ENCODE peak calls at places on chromosome 5, in nine cellular contexts. L is IMR-90, D is tibial nerve, S is cardiac muscle cell, Y is prostate gland, O is uterus, F is GM23248, M is aorta, C is tibial artery. G is an unnamed sample.

GRCh38 chr5:142748132-142748531 is 22.0 kb upstream of the ARHGAP26 start:
- DNase-seq in S (no peak), C (no peak), M (no peak), D (no peak), F (peak; percentile 73), O (no peak), L (peak; percentile 24), Y (no peak), G (no peak)

GRCh38 chr5:171647043-171647899 is 138.3 kb upstream of the SMIM23 start:
- DNase-seq in F (peak; percentile 42), O (no peak), S (peak; percentile 16), M (no peak), D (no peak), Y (no peak), L (peak; percentile 79), C (no peak), G (peak; percentile 88)

GRCh38 chr5:138932171-138932810 is 57.2 kb upstream of the LRRTM2 start:
- DNase-seq in F (no peak), C (no peak), M (peak; percentile 54), Y (no peak), D (no peak), S (no peak), O (no peak), L (no peak), G (no peak)

GRCh38 chr5:152811985-152812384 is 406.9 kb upstream of the NMUR2 start:
- DNase-seq in D (no peak), S (no peak), Y (no peak), L (no peak), M (no peak), C (no peak), F (no peak), O (no peak), G (no peak)

GRCh38 chr5:112691758-112692157 is 45.9 kb upstream of the APC start:
- DNase-seq in Y (no peak), S (no peak), M (no peak), L (peak; percentile 43), D (no peak), O (no peak), F (no peak), C (no peak), G (peak; percentile 11)

GRCh38 chr5:41510176-41510831 is at the start of gene PLCXD3:
- DNase-seq in Y (no peak), S (peak; percentile 88), D (no peak), C (peak; percentile 74), L (no peak), O (no peak), F (peak; percentile 48), M (peak; percentile 72), G (no peak)

GRCh38 chr5:151825445-151825844 is 53.7 kb downstream of the G3BP1 start:
- DNase-seq in Y (peak; percentile 36), F (peak; percentile 78), L (peak; percentile 69), O (peak; percentile 42), C (no peak), S (peak; percentile 83), M (no peak), D (peak; percentile 72), G (peak; percentile 70)

GRCh38 chr5:113025596-113025995 is 49.0 kb downstream of the DCP2 start:
- DNase-seq in F (no peak), O (no peak), D (no peak), C (no peak), Y (no peak), M (no peak), S (no peak), L (no peak), G (no peak)

GRCh38 chr5:179229331-179229761 is 115.9 kb downstream of the ADAMTS2 start:
- DNase-seq in Y (no peak), F (no peak), S (no peak), M (peak; percentile 58), D (no peak), L (no peak), O (no peak), C (peak; percentile 53), G (no peak)

GRCh38 chr5:138241688-138242547 is 28.8 kb upstream of the CDC23 start:
- DNase-seq in L (no peak), D (peak; percentile 9), F (peak; percentile 57), C (peak; percentile 64), M (peak; percentile 78), Y (no peak), S (peak; percentile 35), O (no peak), G (no peak)

GRCh38 chr5:61866930-61867329 is 439.1 kb upstream of the KIF2A start:
- DNase-seq in L (peak; percentile 38), O (no peak), C (no peak), D (no peak), S (no peak), M (no peak), F (peak; percentile 66), Y (no peak), G (peak; percentile 37)

GRCh38 chr5:144778546-144778945 is 607.9 kb downstream of the KCTD16 start:
- DNase-seq in Y (no peak), S (no peak), L (peak; percentile 0), D (no peak), C (no peak), O (no peak), F (peak; percentile 32), M (no peak), G (no peak)

GRCh38 chr5:43572357-43572756 is 15.5 kb upstream of the PAIP1 start:
- DNase-seq in F (peak; percentile 26), O (no peak), D (no peak), L (no peak), Y (peak; percentile 42), S (peak; percentile 67), C (no peak), M (no peak), G (no peak)

GRCh38 chr5:132883261-132883834 is 9.9 kb downstream of the LEAP2 start:
- DNase-seq in F (peak; percentile 89), S (peak; percentile 78), D (peak; percentile 18), O (peak; percentile 45), Y (peak; percentile 66), M (no peak), L (peak; percentile 74), C (no peak), G (peak; percentile 57)

GRCh38 chr5:116524966-116525365 is 49.7 kb downstream of the SEMA6A start:
- DNase-seq in S (no peak), D (no peak), M (no peak), O (no peak), F (no peak), C (no peak), Y (no peak), L (no peak), G (no peak)
- H3K27me3 ChIP-seq in S (no peaks in the 10 kb centered on the region), D (no peaks in the 10 kb centered on the region), M (no peaks in the 10 kb centered on the region), O (no peaks in the 10 kb centered on the region), F (peaks cover 17% of the 10 kb centered on the region), C (no peaks in the 10 kb centered on the region), Y (no peaks in the 10 kb centered on the region), L (no peaks in the 10 kb centered on the region), G (peaks cover 4% of the 10 kb centered on the region)

GRCh38 chr5:14200312-14200990 is 57.3 kb downstream of the TRIO start:
- DNase-seq in S (no peak), F (no peak), M (no peak), Y (no peak), C (no peak), D (no peak), O (no peak), L (no peak), G (no peak)

GRCh38 chr5:14202462-14202861 is 59.3 kb downstream of the TRIO start:
- DNase-seq in Y (no peak), O (no peak), F (peak; percentile 76), D (no peak), C (no peak), M (no peak), S (no peak), L (no peak), G (peak; percentile 73)

GRCh38 chr5:14201325-14202061 is 58.4 kb downstream of the TRIO start:
- DNase-seq in Y (no peak), D (no peak), L (peak; percentile 79), F (peak; percentile 63), M (no peak), S (no peak), C (no peak), O (no peak), G (no peak)

GRCh38 chr5:14197056-14197455 is 53.9 kb downstream of the TRIO start:
- DNase-seq in S (no peak), D (no peak), Y (no peak), O (no peak), M (no peak), F (no peak), C (no peak), L (no peak), G (no peak)

DNA sequence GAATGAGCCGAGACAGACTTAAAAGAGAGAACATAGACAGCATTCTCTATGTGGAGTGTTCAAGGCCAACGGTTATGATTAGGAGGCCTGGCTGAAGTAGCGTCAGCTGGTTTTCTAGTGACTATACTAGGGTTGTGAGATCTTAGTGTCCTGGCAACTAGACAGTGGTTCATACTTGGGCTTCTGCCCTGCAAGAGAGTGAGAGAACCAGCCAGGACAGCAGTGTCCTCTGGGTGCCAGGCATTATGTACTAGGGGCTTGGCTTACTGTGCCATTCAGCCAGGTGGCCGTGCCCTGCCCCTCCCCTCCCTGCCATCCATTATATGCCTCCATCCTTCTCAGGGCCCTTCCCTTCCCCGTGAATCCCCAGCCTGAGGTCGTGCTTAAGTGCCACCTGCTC is 56.8 kb downstream of the TRIO start:
- DNase-seq in L (no peak), D (no peak), M (no peak), S (no peak), O (no peak), F (peak; percentile 76), Y (no peak), C (no peak), G (no peak)
- H3K27ac ChIP-seq in L (peak overlapping the region; percentile 53), D (no peak overlapping the region), M (no peak overlapping the region), S (no peak overlapping the region), O (no peak overlapping the region), F (peak overlapping the region; percentile 83), Y (no peak overlapping the region), C (peak overlapping the region; percentile 9), G (no peak overlapping the region)

GRCh38 chr5:14488697-14489096 is 92.9 kb upstream of the OTULINL start:
- DNase-seq in O (no peak), C (no peak), F (no peak), M (no peak), D (no peak), L (no peak), S (no peak), Y (no peak), G (no peak)
- H3K36me3 ChIP-seq in O (no peaks in the 10 kb centered on the region), C (peaks cover 100% of the 10 kb centered on the region), F (peaks cover 88% of the 10 kb centered on the region), M (peaks cover 19% of the 10 kb centered on the region), D (peaks cover 98% of the 10 kb centered on the region), L (peaks cover 81% of the 10 kb centered on the region), S (peaks cover 36% of the 10 kb centered on the region), Y (no peaks in the 10 kb centered on the region), G (peaks cover 95% of the 10 kb centered on the region)

GRCh38 chr5:73336366-73336765 is 112.2 kb downstream of the FOXD1 start:
- DNase-seq in F (peak; percentile 49), L (peak; percentile 58), Y (no peak), D (no peak), C (no peak), M (no peak), S (no peak), O (no peak), G (no peak)

GRCh38 chr5:73330613-73331012 is 118.0 kb downstream of the FOXD1 start:
- DNase-seq in F (no peak), L (no peak), Y (no peak), D (no peak), M (no peak), O (no peak), S (no peak), C (no peak), G (no peak)

GRCh38 chr5:73337586-73337985 is 111.0 kb downstream of the FOXD1 start:
- DNase-seq in L (no peak), S (no peak), C (no peak), D (no peak), M (no peak), F (no peak), Y (no peak), O (no peak), G (no peak)

GRCh38 chr5:73338201-73339126 is 110.1 kb downstream of the FOXD1 start:
- DNase-seq in L (peak; percentile 89), C (no peak), Y (no peak), M (no peak), D (peak; percentile 62), O (no peak), S (no peak), F (peak; percentile 78), G (peak; percentile 76)

GRCh38 chr5:73333944-73334703 is 114.5 kb downstream of the FOXD1 start:
- DNase-seq in C (no peak), L (no peak), D (no peak), M (no peak), Y (no peak), O (no peak), F (no peak), S (no peak), G (no peak)
- H3K27me3 ChIP-seq in C (peaks cover 4% of the 10 kb centered on the region), L (no peaks in the 10 kb centered on the region), D (no peaks in the 10 kb centered on the region), M (no peaks in the 10 kb centered on the region), Y (no peaks in the 10 kb centered on the region), O (peaks cover 9% of the 10 kb centered on the region), F (no peaks in the 10 kb centered on the region), S (no peaks in the 10 kb centered on the region), G (no peaks in the 10 kb centered on the region)

G was measured in brain microvascular endothelial cell.